ENCODE peak calls at places on chromosomes 5 and 9, in six cellular contexts. M is left lung, P is SJSA1, B is Panc1, Q is aorta, N is colonic mucosa. V is an unnamed sample. For H3K27me3 and H3K4me1, the result is how much of the 10 kb centered on the place peaks cover.

GRCh38 chr5:139283252-139284166 is 10.0 kb upstream of the MATR3 start:
- DNase-seq in M (no peak), P (peak), B (no peak), Q (no peak), N (no peak), V (no peak)

GRCh38 chr9:109961579-109961978 is 181.6 kb downstream of the PALM2AKAP2 start:
- DNase-seq in M (no peak), P (no peak), B (no peak), Q (no peak), N (no peak), V (no peak)

GRCh38 chr9:127493592-127494303 is 42.4 kb downstream of the LRSAM1 start:
- DNase-seq in M (no peak), P (no peak), B (no peak), Q (no peak), N (no peak), V (peak)

GRCh38 chr9:98569070-98569469 is 139.7 kb downstream of the GABBR2 start:
- DNase-seq in M (no peak), P (peak), B (no peak), Q (no peak), N (no peak), V (no peak)

GRCh38 chr9:35738924-35739323 is 6.5 kb downstream of the CREB3 start:
- DNase-seq in M (no peak), P (no peak), B (no peak), Q (no peak), N (no peak), V (no peak)

GRCh38 chr5:126031989-126032716 is 391.1 kb upstream of the GRAMD2B start:
- DNase-seq in M (no peak), P (no peak), B (no peak), Q (no peak), N (no peak), V (no peak)

GRCh38 chr9:11338130-11338529 is 725.3 kb upstream of the PTPRD start:
- DNase-seq in M (no peak), P (no peak), B (no peak), Q (no peak), N (no peak), V (no peak)

GRCh38 chr9:22040760-22041159 is 31.7 kb upstream of the CDKN2B start:
- DNase-seq in M (no peak), P (no peak), B (no peak), Q (no peak), N (no peak), V (no peak)

GRCh38 chr9:70079364-70080103 is 35.9 kb downstream of the MAMDC2 start:
- DNase-seq in M (no peak), P (peak), B (no peak), Q (no peak), N (no peak), V (peak)

GRCh38 chr9:74838351-74838750 is 49.4 kb downstream of the TRPM6 start:
- DNase-seq in M (no peak), P (no peak), B (no peak), Q (no peak), N (no peak), V (no peak)

GRCh38 chr5:122844136-122844915 is 1.1 kb upstream of the SNX24 start:
- DNase-seq in M (no peak), P (no peak), B (no peak), Q (no peak), N (peak), V (peak)

GRCh38 chr5:115586525-115587146 is 15.6 kb downstream of the TICAM2 start:
- DNase-seq in M (no peak), P (no peak), B (no peak), Q (no peak), N (no peak), V (no peak)

GRCh38 chr5:117177302-117177701 is 602.7 kb upstream of the SEMA6A start:
- DNase-seq in M (no peak), P (no peak), B (no peak), Q (no peak), N (no peak), V (no peak)

GRCh38 chr5:62403411-62404250 is at the start of gene DIMT1:
- DNase-seq in M (peak), P (peak), B (peak), Q (peak), N (peak), V (peak)

GRCh38 chr5:86679529-86679928 is 61.8 kb downstream of the COX7C start:
- DNase-seq in M (no peak), P (no peak), B (peak), Q (no peak), N (peak), V (peak)

GRCh38 chr9:90942555-90942954 is 140.9 kb downstream of the SYK start:
- DNase-seq in M (no peak), P (no peak), B (no peak), Q (no peak), N (no peak), V (no peak)

GRCh38 chr9:36399980-36400331 is at the start of gene RNF38:
- DNase-seq in M (no peak), P (no peak), B (no peak), Q (no peak), N (no peak), V (no peak)

GRCh38 chr5:1405121-1405520 is 40.1 kb downstream of the SLC6A3 start:
- DNase-seq in M (no peak), P (no peak), B (no peak), Q (peak), N (no peak), V (peak)

GRCh38 chr9:13163287-13163686 is 116.2 kb downstream of the MPDZ start:
- DNase-seq in M (no peak), P (no peak), B (no peak), Q (no peak), N (no peak), V (no peak)

GRCh38 chr5:72185717-72186388 is 78.6 kb downstream of the MAP1B start:
- DNase-seq in M (no peak), P (no peak), B (no peak), Q (no peak), N (no peak), V (no peak)

GRCh38 chr9:3903273-3903672 is 377.5 kb upstream of the RFX3 start:
- DNase-seq in M (no peak), P (no peak), B (no peak), Q (no peak), N (peak), V (no peak)

GRCh38 chr5:74543162-74543995 is 97.1 kb downstream of the ENC1 start:
- DNase-seq in M (peak), P (peak), B (peak), Q (no peak), N (peak), V (peak)

GRCh38 chr5:146620031-146620662 is 104.2 kb upstream of the GPR151 start:
- DNase-seq in M (no peak), P (no peak), B (no peak), Q (no peak), N (no peak), V (no peak)

GRCh38 chr5:173789031-173789920 is 98.9 kb upstream of the CPEB4 start:
- DNase-seq in M (peak), P (peak), B (no peak), Q (no peak), N (no peak), V (no peak)

GRCh38 chr9:112044183-112044582 is 130.9 kb downstream of the SUSD1 start:
- DNase-seq in M (no peak), P (no peak), B (no peak), Q (no peak), N (no peak), V (no peak)

GRCh38 chr9:129176786-129177442 is 1.1 kb downstream of the IER5L start:
- DNase-seq in M (peak), P (no peak), B (no peak), Q (peak), N (peak), V (peak)

GRCh38 chr5:15621094-15621493 is 121.1 kb downstream of the FBXL7 start:
- DNase-seq in M (no peak), P (no peak), B (no peak), Q (no peak), N (no peak), V (no peak)

GRCh38 chr9:1723616-1724015 is 291.5 kb upstream of the SMARCA2 start:
- DNase-seq in M (no peak), P (no peak), B (no peak), Q (no peak), N (no peak), V (no peak)

GRCh38 chr5:83703059-83703458 is 17.6 kb downstream of the HAPLN1 start:
- DNase-seq in M (no peak), P (no peak), B (no peak), Q (no peak), N (no peak), V (no peak)

GRCh38 chr9:133583111-133583510 is 26.1 kb downstream of the FAM163B start:
- DNase-seq in M (no peak), P (no peak), B (no peak), Q (no peak), N (no peak), V (no peak)

GRCh38 chr9:133582501-133583045 is 26.6 kb downstream of the FAM163B start:
- DNase-seq in M (no peak), P (no peak), B (no peak), Q (no peak), N (no peak), V (no peak)

GRCh38 chr9:133580971-133581370 is 28.2 kb downstream of the FAM163B start:
- DNase-seq in M (no peak), P (no peak), B (no peak), Q (no peak), N (no peak), V (no peak)

GRCh38 chr9:133580416-133580738 is 28.8 kb downstream of the FAM163B start:
- DNase-seq in M (no peak), P (no peak), B (no peak), Q (no peak), N (no peak), V (no peak)

GRCh38 chr9:133581553-133582343 is 27.4 kb downstream of the FAM163B start:
- DNase-seq in M (no peak), P (no peak), B (no peak), Q (no peak), N (no peak), V (no peak)
- H3K27me3 ChIP-seq in M (half or more), P (under half), B (under half), Q (under half), N (under half), V (under half)

DNA sequence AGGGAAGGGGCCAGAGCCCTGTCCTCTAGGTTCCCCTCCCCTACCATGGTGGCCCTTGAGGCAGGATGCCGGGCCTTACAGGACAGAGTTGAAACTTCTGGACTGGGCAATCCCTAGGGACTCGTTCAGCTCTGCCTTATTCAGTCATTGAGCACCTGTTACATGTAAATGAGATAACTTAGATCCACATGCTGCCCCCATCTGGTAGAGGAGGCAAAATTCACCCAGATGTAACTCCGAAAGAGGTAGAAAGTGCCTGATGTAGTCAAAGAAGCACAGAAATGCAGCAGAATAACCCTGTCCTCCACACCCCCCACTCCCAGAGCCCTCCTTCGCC is 1.5 kb downstream of the GGTA1 start:
- DNase-seq in M (peak), P (no peak), B (peak), Q (no peak), N (peak), V (peak)
- H3K4me3 ChIP-seq in M (peak), P (no peak), B (peak), Q (peak), N (peak), V (peak)

GRCh38 chr5:177497297-177498012 is at the start of gene PDLIM7:
- DNase-seq in M (peak), P (peak), B (no peak), Q (peak), N (peak), V (peak)
- H3K4me1 ChIP-seq in M (under half), P (half or more), B (under half), Q (under half), N (under half), V (under half)

GRCh38 chr9:130918870-130919558 is 20.0 kb downstream of the FIBCD1 start:
- DNase-seq in M (no peak), P (no peak), B (no peak), Q (no peak), N (no peak), V (no peak)

GRCh38 chr9:130915096-130915447 is 18.5 kb upstream of the QRFP start:
- DNase-seq in M (no peak), P (no peak), B (no peak), Q (no peak), N (no peak), V (no peak)

GRCh38 chr9:130919559-130920145 is 19.4 kb downstream of the FIBCD1 start:
- DNase-seq in M (no peak), P (no peak), B (no peak), Q (no peak), N (no peak), V (no peak)

GRCh38 chr9:130918102-130918869 is 20.8 kb downstream of the FIBCD1 start:
- DNase-seq in M (no peak), P (no peak), B (no peak), Q (no peak), N (no peak), V (no peak)

GRCh38 chr9:130917171-130917960 is 20.8 kb upstream of the QRFP start:
- DNase-seq in M (no peak), P (no peak), B (no peak), Q (no peak), N (no peak), V (no peak)
- H3K27me3 ChIP-seq in M (half or more), P (under half), B (under half), Q (under half), N (under half), V (under half)

GRCh38 chr5:149561848-149562247 is 10.6 kb upstream of the CSNK1A1 start:
- DNase-seq in M (no peak), P (peak), B (peak), Q (no peak), N (no peak), V (no peak)
- H3K4me3 ChIP-seq in M (no peak), P (no peak), B (peak), Q (no peak), N (no peak), V (no peak)

GRCh38 chr9:37924538-37924937 is 20.6 kb upstream of the SLC25A51 start:
- DNase-seq in M (no peak), P (no peak), B (no peak), Q (no peak), N (no peak), V (no peak)
- H3K4me1 ChIP-seq in M (under half), P (under half), B (under half), Q (under half), N (under half), V (under half)

V was measured in pancreas.